ENCODE peak calls at places on chromosomes 3 and 15, in ten cellular contexts. F, N, Q, H, R, O, V, D, L and W are unnamed samples.

GRCh38 chr3:56985460-56986327 is 74.8 kb upstream of the SPATA12 start:
- DNase-seq in Q (no peak), D (no peak), L (no peak), O (no peak), N (no peak), R (no peak), F (peak), H (no peak), V (no peak), W (no peak)

GRCh38 chr3:10443272-10443671 is 62.1 kb downstream of the ATP2B2 start:
- DNase-seq in R (no peak), Q (no peak), V (no peak), L (no peak), O (no peak), H (no peak), N (no peak), F (peak), D (no peak), W (no peak)

GRCh38 chr3:54556630-54557029 is 371.2 kb downstream of the LRTM1 start:
- DNase-seq in N (no peak), F (no peak), R (no peak), V (no peak), Q (no peak), H (no peak), D (no peak), O (no peak), L (no peak), W (no peak)

GRCh38 chr15:45903283-45903682 is 268.5 kb downstream of the SQOR start:
- DNase-seq in N (no peak), H (no peak), L (no peak), R (no peak), D (no peak), V (no peak), O (no peak), Q (no peak), F (no peak), W (no peak)

GRCh38 chr3:28139288-28139687 is 102.1 kb upstream of the CMC1 start:
- DNase-seq in O (no peak), Q (no peak), R (no peak), F (no peak), H (no peak), V (no peak), N (no peak), D (no peak), L (no peak), W (no peak)

GRCh38 chr3:187616307-187616939 is 53.8 kb downstream of the SST start:
- DNase-seq in O (peak), F (peak), V (no peak), Q (peak), D (peak), N (peak), H (peak), R (no peak), L (peak), W (no peak)

GRCh38 chr3:15646924-15647511 is 45.5 kb downstream of the BTD start:
- DNase-seq in R (peak), O (no peak), Q (no peak), V (no peak), H (no peak), F (no peak), N (no peak), D (no peak), L (peak), W (peak)

GRCh38 chr15:66389098-66389858 is 2.6 kb downstream of the MAP2K1 start:
- DNase-seq in F (no peak), V (no peak), N (no peak), L (no peak), R (no peak), H (no peak), O (no peak), Q (no peak), D (no peak), W (no peak)

GRCh38 chr15:39056357-39056756 is 491.7 kb upstream of the RASGRP1 start:
- DNase-seq in V (no peak), Q (no peak), N (no peak), L (no peak), H (no peak), R (no peak), D (no peak), F (no peak), O (no peak), W (no peak)

GRCh38 chr3:22361465-22361864 is 610.5 kb upstream of the ZNF385D start:
- DNase-seq in V (no peak), Q (no peak), N (no peak), O (no peak), D (no peak), L (no peak), H (no peak), F (no peak), R (no peak), W (no peak)

GRCh38 chr15:63611217-63611616 is 14.0 kb downstream of the FBXL22 start:
- DNase-seq in L (no peak), F (no peak), D (no peak), N (no peak), O (no peak), Q (no peak), V (no peak), H (no peak), R (no peak), W (no peak)

GRCh38 chr3:195080571-195081141 is 190.3 kb downstream of the XXYLT1 start:
- DNase-seq in H (peak), N (no peak), D (no peak), O (no peak), V (no peak), L (no peak), R (no peak), F (peak), Q (peak), W (no peak)

GRCh38 chr3:42668793-42669217 is 15.3 kb downstream of the ZBTB47 start:
- DNase-seq in Q (no peak), D (no peak), V (no peak), O (no peak), N (no peak), L (no peak), H (no peak), F (no peak), R (no peak), W (no peak)

GRCh38 chr3:45553469-45553974 is 41.0 kb upstream of the LIMD1 start:
- DNase-seq in V (no peak), O (peak), Q (no peak), R (no peak), N (peak), H (peak), D (peak), F (no peak), L (no peak), W (no peak)

GRCh38 chr3:68239542-68239941 is 585.1 kb upstream of the SUCLG2 start:
- DNase-seq in D (no peak), Q (no peak), N (no peak), L (no peak), V (no peak), F (no peak), R (no peak), O (no peak), H (no peak), W (no peak)

GRCh38 chr3:51593697-51594096 is 55.2 kb downstream of the RAD54L2 start:
- DNase-seq in L (no peak), O (no peak), V (no peak), R (no peak), D (no peak), N (no peak), Q (no peak), H (no peak), F (no peak), W (no peak)

GRCh38 chr3:39705351-39705900 is 104.0 kb upstream of the MYRIP start:
- DNase-seq in D (no peak), R (no peak), F (no peak), Q (no peak), O (no peak), V (no peak), L (no peak), N (no peak), H (no peak), W (no peak)

GRCh38 chr15:67601008-67601620 is 58.6 kb downstream of the MAP2K5 start:
- DNase-seq in D (no peak), F (no peak), N (no peak), V (no peak), O (no peak), Q (no peak), H (no peak), L (no peak), R (no peak), W (no peak)

GRCh38 chr3:148955544-148956346 is 35.6 kb upstream of the GYG1 start:
- DNase-seq in R (no peak), F (peak), D (peak), N (peak), V (no peak), H (peak), Q (peak), L (peak), O (no peak), W (no peak)

GRCh38 chr3:157746391-157746790 is 243.2 kb upstream of the VEPH1 start:
- DNase-seq in V (no peak), Q (no peak), N (no peak), D (no peak), L (no peak), H (no peak), F (no peak), O (no peak), R (no peak), W (no peak)

GRCh38 chr3:24128195-24129005 is 183.3 kb downstream of the NR1D2 start:
- DNase-seq in V (no peak), Q (no peak), L (peak), H (no peak), O (no peak), D (no peak), R (no peak), F (no peak), N (no peak), W (no peak)

GRCh38 chr3:127634653-127635052 is 5.7 kb downstream of the PODXL2 start:
- DNase-seq in N (no peak), L (no peak), D (peak), Q (no peak), R (no peak), V (no peak), F (no peak), O (no peak), H (no peak), W (no peak)

GRCh38 chr3:194306771-194307640 is 44.1 kb downstream of the CPN2 start:
- DNase-seq in Q (no peak), L (no peak), D (no peak), O (no peak), H (no peak), F (no peak), R (no peak), V (no peak), N (peak), W (no peak)

GRCh38 chr15:99016680-99017321 is 9.2 kb upstream of the PGPEP1L start:
- DNase-seq in V (no peak), H (no peak), N (no peak), R (no peak), F (peak), Q (no peak), D (no peak), O (no peak), L (no peak), W (no peak)

GRCh38 chr3:47781326-47781684 is 388 bp downstream of the SMARCC1 start:
- DNase-seq in L (no peak), N (peak), D (peak), F (peak), R (peak), O (peak), H (peak), V (peak), Q (no peak), W (peak)

GRCh38 chr15:41115652-41116115 is 396 bp downstream of the INO80 start:
- DNase-seq in L (peak), V (peak), O (peak), N (peak), Q (peak), H (peak), D (peak), F (peak), R (peak), W (peak)

GRCh38 chr3:54533856-54534255 is 394.0 kb downstream of the LRTM1 start:
- DNase-seq in V (no peak), Q (peak), D (peak), N (no peak), R (no peak), L (no peak), O (no peak), H (no peak), F (peak), W (no peak)

GRCh38 chr15:39213385-39213840 is 367.5 kb upstream of the THBS1 start:
- DNase-seq in O (no peak), V (no peak), D (peak), F (peak), H (peak), Q (peak), L (peak), N (no peak), R (no peak), W (no peak)

GRCh38 chr3:108757404-108757982 is at the start of gene RETNLB:
- DNase-seq in H (peak), R (no peak), D (no peak), N (peak), O (no peak), Q (no peak), F (no peak), V (no peak), L (no peak), W (no peak)

GRCh38 chr3:71101014-71101413 is 482.5 kb downstream of the FOXP1 start:
- DNase-seq in L (no peak), O (no peak), D (peak), Q (no peak), F (no peak), H (no peak), V (no peak), R (no peak), N (no peak), W (no peak)

GRCh38 chr3:18389108-18389733 is 35.9 kb downstream of the SATB1 start:
- DNase-seq in N (no peak), O (no peak), H (no peak), L (peak), D (peak), R (no peak), Q (peak), F (peak), V (no peak), W (no peak)

GRCh38 chr3:62335196-62335595 is 38.2 kb downstream of the FEZF2 start:
- DNase-seq in V (no peak), R (no peak), F (no peak), Q (no peak), L (no peak), N (no peak), H (no peak), O (no peak), D (no peak), W (no peak)

GRCh38 chr15:61084944-61085367 is 144.1 kb downstream of the RORA start:
- DNase-seq in H (no peak), V (no peak), L (no peak), Q (no peak), O (peak), D (peak), N (no peak), R (no peak), F (peak), W (no peak)

GRCh38 chr3:194875581-194876402 is 190.1 kb downstream of the FAM43A start:
- DNase-seq in L (no peak), N (no peak), F (no peak), R (no peak), H (no peak), D (no peak), V (no peak), O (no peak), Q (no peak), W (peak)

GRCh38 chr15:100057281-100057680 is 284.5 kb downstream of the ADAMTS17 start:
- DNase-seq in N (no peak), L (no peak), Q (no peak), H (no peak), F (no peak), O (no peak), V (peak), D (no peak), R (no peak), W (no peak)

GRCh38 chr3:98554580-98554979 is 22.8 kb downstream of the GPR15 start:
- DNase-seq in D (no peak), F (no peak), O (no peak), V (no peak), R (no peak), Q (no peak), H (no peak), L (no peak), N (no peak), W (no peak)

GRCh38 chr15:84793431-84793830 is 23.7 kb upstream of the ALPK3 start:
- DNase-seq in Q (no peak), N (no peak), O (no peak), H (no peak), F (no peak), D (no peak), L (no peak), R (no peak), V (no peak), W (no peak)

GRCh38 chr3:4834403-4834866 is 144.8 kb upstream of the BHLHE40 start:
- DNase-seq in N (peak), F (no peak), O (no peak), R (no peak), L (no peak), Q (no peak), H (peak), D (peak), V (no peak), W (no peak)

GRCh38 chr3:174440350-174440716 is 418.8 kb upstream of the NAALADL2 start:
- DNase-seq in R (no peak), F (peak), H (no peak), N (peak), V (no peak), D (peak), Q (no peak), O (no peak), L (no peak), W (no peak)

DNA sequence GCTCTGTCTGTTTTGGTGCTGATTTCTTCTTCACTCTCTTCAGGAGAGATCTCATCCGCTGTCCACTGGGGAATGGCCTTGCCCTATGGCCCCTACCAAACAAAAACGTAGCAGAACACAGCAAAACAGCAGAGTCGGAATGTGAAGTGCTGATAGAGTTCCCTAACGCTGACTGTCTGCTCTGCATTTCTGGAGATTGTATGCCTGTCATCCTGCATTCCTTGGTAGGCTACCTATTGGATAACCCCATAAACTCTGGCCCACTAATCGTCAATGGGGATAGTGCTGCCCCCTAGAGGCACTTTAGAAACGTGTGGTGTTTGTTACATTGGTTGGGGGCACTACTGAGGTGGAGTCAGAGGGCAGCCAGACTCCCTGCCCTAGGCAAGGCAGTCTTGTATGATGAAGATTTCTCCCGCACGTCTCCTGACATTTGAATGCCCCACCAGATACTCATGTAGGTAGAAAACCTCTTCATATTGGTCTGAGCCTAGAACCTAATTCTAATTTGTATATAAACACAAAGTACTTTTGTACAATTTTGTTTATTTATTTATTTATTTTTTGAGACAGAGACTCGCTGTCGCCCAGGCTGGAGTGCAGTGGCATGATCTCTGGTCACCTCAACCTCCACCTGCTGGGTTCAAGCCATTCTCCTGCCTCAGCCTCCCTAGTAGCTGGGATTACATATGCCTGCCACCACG is 15.6 kb upstream of the MAGEF1 start:
- DNase-seq in L (peak), O (peak), N (peak), V (no peak), R (no peak), Q (peak), F (peak), H (peak), D (peak), W (no peak)
- TF ChIP-seq POLR2AphosphoS5 in L (no peak), O (no peak), N (no peak), V (no peak), R (no peak), Q (no peak), F (no peak), H (no peak), D (no peak), W (no peak)

GRCh38 chr15:70528270-70528706 is 235.1 kb downstream of the UACA start:
- DNase-seq in D (peak), O (no peak), V (no peak), H (peak), Q (peak), L (peak), R (no peak), N (peak), F (no peak), W (peak)
- TF ChIP-seq POLR2AphosphoS5 in D (no peak), O (no peak), V (no peak), H (no peak), Q (no peak), L (peak), R (no peak), N (no peak), F (no peak), W (no peak)

DNA sequence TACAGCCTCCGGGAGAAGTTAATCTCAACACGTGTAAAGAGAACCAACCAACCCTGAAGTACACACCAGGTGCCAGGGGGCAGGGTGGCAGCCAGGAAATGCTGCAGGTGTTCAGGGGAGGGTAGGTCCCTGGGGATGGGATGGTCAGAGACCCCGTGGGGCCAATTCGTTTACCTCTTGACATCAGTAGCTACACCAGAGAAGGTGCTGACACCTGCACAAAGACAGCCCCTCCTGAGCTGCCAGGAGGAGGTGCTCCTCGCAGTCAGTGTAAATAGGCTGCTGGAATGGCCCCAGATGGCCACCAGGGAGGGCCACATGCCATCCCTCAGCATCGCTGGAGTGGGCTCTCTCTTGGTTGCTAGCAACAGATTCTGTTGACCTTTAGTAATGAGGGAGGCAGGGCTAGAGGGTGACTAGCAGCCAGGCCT is 52.8 kb downstream of the CORO2B start:
- DNase-seq in O (no peak), H (no peak), R (no peak), Q (no peak), F (peak), L (no peak), V (no peak), D (no peak), N (no peak), W (no peak)
- TF ChIP-seq POLR2AphosphoS5 in O (no peak), H (no peak), R (no peak), Q (no peak), F (no peak), L (no peak), V (no peak), D (no peak), N (no peak), W (no peak)

GRCh38 chr15:90594297-90594696 is 64.6 kb downstream of the CRTC3 start:
- DNase-seq in D (no peak), F (peak), O (no peak), V (no peak), H (peak), Q (no peak), N (peak), L (no peak), R (peak), W (peak)
- TF ChIP-seq POLR2AphosphoS5 in D (no peak), F (no peak), O (no peak), V (peak), H (peak), Q (no peak), N (peak), L (no peak), R (peak), W (no peak)

GRCh38 chr3:141996437-141996836 is 120.0 kb downstream of the ATP1B3 start:
- DNase-seq in O (no peak), D (no peak), Q (no peak), V (no peak), R (no peak), N (no peak), L (no peak), F (no peak), H (no peak), W (no peak)

GRCh38 chr3:142003291-142003690 is 126.8 kb downstream of the ATP1B3 start:
- DNase-seq in N (no peak), H (no peak), R (no peak), D (no peak), O (no peak), L (no peak), V (no peak), Q (no peak), F (no peak), W (no peak)

GRCh38 chr3:141994856-141995255 is 118.4 kb downstream of the ATP1B3 start:
- DNase-seq in D (no peak), N (no peak), R (no peak), Q (no peak), F (no peak), V (no peak), O (no peak), H (no peak), L (no peak), W (no peak)

GRCh38 chr3:142000341-142000870 is 124.0 kb downstream of the ATP1B3 start:
- DNase-seq in N (no peak), R (no peak), O (no peak), D (no peak), V (no peak), L (no peak), Q (no peak), H (no peak), F (no peak), W (no peak)

DNA sequence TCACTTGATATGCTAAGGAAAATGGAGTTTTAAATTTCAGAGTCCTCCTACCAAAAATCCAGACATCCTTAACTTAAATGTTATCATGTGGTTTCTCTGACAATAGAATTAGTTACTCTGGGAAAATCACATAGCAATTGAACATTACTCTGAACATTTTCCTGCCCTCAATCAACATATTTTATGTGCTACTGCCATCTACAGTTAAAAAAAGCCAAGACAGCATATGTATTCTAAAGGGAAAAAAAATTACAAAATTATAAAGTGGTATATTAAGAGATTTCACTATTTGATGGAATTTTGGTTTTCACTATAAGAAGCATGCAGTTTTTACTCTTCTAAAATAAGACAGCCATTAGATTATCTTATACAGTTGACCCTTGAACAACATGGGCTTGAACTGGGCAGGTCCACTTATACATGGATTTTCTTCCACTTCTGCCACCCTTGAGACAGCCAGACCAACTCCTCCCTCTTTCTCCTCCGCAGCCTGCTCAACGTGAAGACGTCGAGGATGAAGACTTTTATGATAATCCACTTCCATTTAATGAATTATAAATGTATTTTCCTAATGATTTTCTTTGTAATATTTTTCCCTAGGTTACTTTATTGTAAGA is 122.3 kb downstream of the ATP1B3 start:
- DNase-seq in V (no peak), L (no peak), Q (peak), F (no peak), R (no peak), D (no peak), H (no peak), O (no peak), N (no peak), W (no peak)
- TF ChIP-seq POLR2AphosphoS5 in V (no peak), L (no peak), Q (no peak), F (no peak), R (no peak), D (no peak), H (no peak), O (no peak), N (no peak), W (no peak)